ENCODE peak calls at places on chromosomes 12 and 14, in six cellular contexts. X is astrocyte, Q is body of pancreas, E is HCT116, N is heart left ventricle, H is heart right ventricle. M is an unnamed sample. For H3K4me1, the result is how much of the 10 kb centered on the place peaks cover.

GRCh38 chr12:5904969-5905368 is 40.1 kb downstream of the ANO2 start:
- DNase-seq in X (no peak), Q (no peak), E (no peak), N (no peak), H (no peak), M (no peak)

GRCh38 chr14:54866588-54866987 is 36.0 kb downstream of the GCH1 start:
- DNase-seq in X (no peak), Q (no peak), E (no peak), N (no peak), H (no peak), M (no peak)

GRCh38 chr14:24911324-24912095 is 138.4 kb downstream of the STXBP6 start:
- DNase-seq in X (peak), Q (peak), E (no peak), N (no peak), H (peak), M (no peak)

GRCh38 chr14:68888025-68888850 is 90.9 kb downstream of the ACTN1 start:
- DNase-seq in X (peak), Q (no peak), E (no peak), N (peak), H (peak), M (no peak)

GRCh38 chr12:23504641-23505399 is 444.6 kb downstream of the SOX5 start:
- DNase-seq in X (no peak), Q (no peak), E (no peak), N (no peak), H (no peak), M (no peak)

GRCh38 chr12:116642683-116643082 is 83.5 kb downstream of the MAP1LC3B2 start:
- DNase-seq in X (no peak), Q (no peak), E (no peak), N (no peak), H (no peak), M (no peak)

GRCh38 chr12:66467932-66468331 is 165.6 kb downstream of the HELB start:
- DNase-seq in X (no peak), Q (no peak), E (peak), N (no peak), H (no peak), M (no peak)

GRCh38 chr12:48054955-48055821 is 50.7 kb downstream of the SENP1 start:
- DNase-seq in X (no peak), Q (no peak), E (no peak), N (no peak), H (no peak), M (no peak)

GRCh38 chr12:32907166-32907565 is 10.6 kb upstream of the PKP2 start:
- DNase-seq in X (no peak), Q (no peak), E (no peak), N (no peak), H (no peak), M (no peak)

GRCh38 chr12:1812650-1813302 is 7.6 kb upstream of the LRTM2 start:
- DNase-seq in X (peak), Q (peak), E (no peak), N (peak), H (peak), M (no peak)

GRCh38 chr12:12156116-12156515 is 85.4 kb downstream of the BCL2L14 start:
- DNase-seq in X (no peak), Q (no peak), E (no peak), N (no peak), H (no peak), M (no peak)

GRCh38 chr14:34081576-34082136 is 130.8 kb upstream of the EGLN3 start:
- DNase-seq in X (peak), Q (peak), E (peak), N (no peak), H (no peak), M (no peak)

GRCh38 chr12:122886161-122886560 is 9.8 kb downstream of the VPS37B start:
- DNase-seq in X (no peak), Q (no peak), E (no peak), N (no peak), H (no peak), M (no peak)

GRCh38 chr14:68741839-68742470 is 50.9 kb downstream of the ZFP36L1 start:
- DNase-seq in X (no peak), Q (peak), E (no peak), N (no peak), H (no peak), M (no peak)

GRCh38 chr12:59357811-59358210 is 238.0 kb upstream of the SLC16A7 start:
- DNase-seq in X (no peak), Q (no peak), E (no peak), N (no peak), H (no peak), M (no peak)

GRCh38 chr12:105204127-105204526 is 31.8 kb downstream of the APPL2 start:
- DNase-seq in X (no peak), Q (no peak), E (no peak), N (no peak), H (no peak), M (no peak)

GRCh38 chr14:93035917-93036651 is 79.6 kb downstream of the ITPK1 start:
- DNase-seq in X (no peak), Q (no peak), E (no peak), N (peak), H (no peak), M (no peak)

GRCh38 chr14:57273236-57273635 is 4.5 kb downstream of the AP5M1 start:
- DNase-seq in X (no peak), Q (no peak), E (no peak), N (no peak), H (no peak), M (no peak)

GRCh38 chr14:57266060-57266459 is 2.6 kb downstream of the EXOC5 start:
- DNase-seq in X (no peak), Q (no peak), E (no peak), N (no peak), H (no peak), M (no peak)

DNA sequence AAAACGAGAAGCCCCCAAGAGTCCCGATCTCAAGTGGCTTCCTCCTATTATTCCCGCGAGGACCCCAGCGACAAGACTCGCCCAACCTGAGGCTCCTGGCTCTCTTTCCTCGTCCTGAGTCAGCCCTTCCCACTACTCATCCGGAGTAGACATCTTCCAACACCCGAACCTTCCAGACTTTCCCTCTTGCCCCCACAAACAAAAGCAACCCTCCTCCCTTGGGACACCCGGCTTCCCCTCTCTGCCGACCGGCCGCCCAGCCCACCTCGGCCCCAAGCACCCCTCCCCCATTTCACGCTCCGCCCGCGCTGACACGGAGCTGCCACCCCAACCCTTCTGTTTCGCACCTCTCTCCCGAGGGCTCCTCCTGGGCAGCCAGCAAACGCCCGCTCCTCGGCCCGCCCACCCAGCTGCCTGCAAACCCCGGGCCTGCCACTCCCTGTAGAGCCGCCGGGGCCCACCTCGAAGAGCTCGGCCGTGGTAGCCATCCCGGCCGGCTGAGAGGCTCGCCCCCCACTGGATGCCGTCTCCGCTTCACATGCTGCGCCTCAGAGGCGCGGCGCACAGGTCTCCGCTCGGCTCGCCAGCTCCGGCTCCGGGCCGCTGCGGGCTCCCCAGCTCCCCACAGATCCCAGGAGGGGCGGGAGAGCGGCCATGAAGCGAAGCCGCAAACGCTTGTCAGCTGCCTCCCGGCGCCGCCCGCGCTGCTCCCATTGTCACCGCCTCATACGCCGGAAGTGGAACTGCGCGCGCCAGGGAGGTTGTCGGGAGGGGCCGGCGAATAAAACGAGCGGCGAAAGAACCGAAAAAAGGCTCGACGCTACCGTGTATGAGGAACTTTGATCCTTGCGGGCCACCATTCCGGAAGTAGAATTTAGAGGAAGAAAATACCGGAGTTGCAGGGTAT is at the start of the genes AP5M1 and EXOC5:
- DNase-seq in X (peak), Q (peak), E (peak), N (peak), H (peak), M (peak)
- H3K4me1 ChIP-seq in X (under half), Q (under half), E (under half), N (under half), H (half or more), M (under half)

DNA sequence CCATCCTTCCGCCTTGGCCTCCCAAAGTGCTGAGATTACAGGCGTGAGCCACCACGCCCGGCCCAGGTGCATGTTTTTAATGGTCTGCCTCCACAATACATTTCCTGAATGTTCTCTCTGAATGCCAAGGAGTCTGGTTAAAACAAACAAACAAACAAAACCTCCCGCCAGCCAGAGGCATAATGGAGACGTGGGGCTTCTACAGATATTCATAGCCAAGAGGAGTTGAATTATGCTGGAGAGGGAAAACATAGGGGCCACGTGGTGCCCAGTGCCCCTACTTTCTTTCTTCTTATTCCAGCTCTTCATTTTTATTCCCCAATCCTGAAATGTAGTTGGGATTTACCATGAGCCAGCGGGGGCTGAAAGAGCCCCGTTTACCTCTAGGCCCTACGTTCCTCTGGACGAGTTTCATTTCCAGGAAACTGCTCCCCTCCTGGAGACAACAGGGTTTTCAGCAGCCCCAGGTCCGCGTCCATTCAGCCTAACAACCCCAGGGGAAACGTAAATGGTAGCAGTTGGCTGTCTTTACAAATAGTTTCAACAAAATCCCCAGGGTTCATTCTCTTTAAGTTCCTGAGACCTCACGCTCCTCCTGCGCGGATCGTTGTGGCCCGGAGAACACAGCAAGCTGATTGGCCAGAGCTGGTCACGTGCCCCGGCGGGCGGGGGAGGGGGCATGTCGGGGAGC is 108.5 kb upstream of the ESRRB start:
- DNase-seq in X (peak), Q (peak), E (no peak), N (peak), H (peak), M (peak)
- H3K27ac ChIP-seq in X (no peak), Q (no peak), E (no peak), N (no peak), H (no peak), M (no peak)

GRCh38 chr14:19878029-19878642 is 3.2 kb downstream of the OR4K2 start:
- DNase-seq in X (no peak), Q (no peak), E (peak), N (no peak), H (no peak), M (no peak)
- TF ChIP-seq CTCF in X (peak), Q (peak), E (no peak), N (no peak), H (peak), M (peak)

DNA sequence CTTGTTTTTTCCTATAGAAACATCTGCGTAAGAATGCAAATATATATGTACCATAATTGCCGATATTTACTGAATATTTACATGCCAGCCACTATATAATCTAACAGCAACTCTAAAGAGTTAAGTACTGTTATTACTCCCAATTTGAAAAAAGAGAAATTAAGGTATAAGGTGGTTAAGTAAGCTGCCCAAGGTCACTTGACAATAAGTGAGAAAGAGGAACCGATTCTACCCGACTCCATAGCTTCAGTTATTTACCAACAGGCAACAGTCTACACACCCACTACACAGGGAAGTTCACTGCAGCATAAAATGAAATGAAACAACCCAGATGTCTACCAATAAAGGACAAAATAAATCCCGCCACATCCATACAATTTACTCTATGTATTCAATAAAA is 1.1 kb downstream of the MIS18BP1 start:
- DNase-seq in X (no peak), Q (peak), E (no peak), N (no peak), H (no peak), M (no peak)
- H3K4me1 ChIP-seq in X (under half), Q (under half), E (under half), N (under half), H (under half), M (under half)

GRCh38 chr14:35285168-35285990 is 6.8 kb upstream of the PSMA6 start:
- DNase-seq in X (no peak), Q (no peak), E (no peak), N (no peak), H (no peak), M (no peak)

GRCh38 chr14:35286707-35287106 is 5.5 kb upstream of the PSMA6 start:
- DNase-seq in X (no peak), Q (no peak), E (no peak), N (no peak), H (no peak), M (no peak)

GRCh38 chr14:35289623-35290022 is 2.6 kb upstream of the PSMA6 start:
- DNase-seq in X (no peak), Q (no peak), E (no peak), N (no peak), H (no peak), M (no peak)

GRCh38 chr14:35287481-35288013 is 4.6 kb upstream of the PSMA6 start:
- DNase-seq in X (peak), Q (peak), E (no peak), N (no peak), H (peak), M (peak)

GRCh38 chr14:35285991-35286564 is 6.1 kb upstream of the PSMA6 start:
- DNase-seq in X (no peak), Q (no peak), E (no peak), N (no peak), H (no peak), M (no peak)
- H3K27ac ChIP-seq in X (no peak), Q (no peak), E (no peak), N (no peak), H (no peak), M (peak)

M was measured in transverse colon.